ENCODE peak calls at places on chromosomes 4 and X, in six cellular contexts. Y is effector memory CD4-positive, alpha-beta T cell; A is neuronal stem cell; U is PC-9; J is OCI-LY7; V is left ventricle myocardium inferior. H is an unnamed sample.

GRCh38 chr4:153729901-153730300 is 29.9 kb downstream of the RNF175 start:
- DNase-seq in V (no peak), A (no peak), Y (no peak), J (no peak), U (no peak), H (no peak)

GRCh38 chr4:71602271-71602890 is 181.5 kb downstream of the GC start:
- DNase-seq in A (no peak), U (no peak), V (no peak), Y (no peak), J (no peak), H (no peak)

GRCh38 chrX:31036895-31037294 is 34.9 kb downstream of the FTHL17 start:
- DNase-seq in V (peak; percentile 16), J (peak; percentile 54), U (peak; percentile 11), A (peak; percentile 17), Y (no peak), H (peak; percentile 55)

GRCh38 chrX:39813631-39814246 is 284.0 kb downstream of the BCOR start:
- DNase-seq in J (no peak), U (no peak), Y (no peak), A (no peak), V (peak; percentile 75), H (peak; percentile 96)

GRCh38 chr4:121690001-121690400 is 6.8 kb downstream of the ANXA5 start:
- DNase-seq in V (no peak), U (no peak), A (no peak), J (no peak), Y (no peak), H (no peak)

GRCh38 chr4:48546336-48546735 is 56.3 kb downstream of the ZAR1 start:
- DNase-seq in J (peak; percentile 55), U (peak; percentile 15), V (no peak), Y (peak; percentile 3), A (peak; percentile 23), H (peak; percentile 20)

GRCh38 chrX:35040871-35041270 is 98.3 kb downstream of the FAM47B start:
- DNase-seq in J (no peak), A (no peak), Y (no peak), U (no peak), V (no peak), H (no peak)

GRCh38 chr4:121656269-121656641 is 40.5 kb downstream of the ANXA5 start:
- DNase-seq in J (peak; percentile 47), A (peak; percentile 46), V (peak; percentile 35), Y (no peak), U (peak; percentile 5), H (peak; percentile 76)

GRCh38 chr4:47836655-47837581 is 949 bp downstream of the CORIN start:
- DNase-seq in Y (peak; percentile 24), A (peak; percentile 72), V (peak; percentile 85), U (peak; percentile 74), J (peak; percentile 75), H (peak; percentile 92)

GRCh38 chr4:16439003-16439402 is 212.7 kb upstream of the TAPT1 start:
- DNase-seq in U (no peak), J (no peak), A (no peak), Y (no peak), V (no peak), H (no peak)

GRCh38 chrX:119981286-119982070 is 37.9 kb upstream of the NKAP start:
- DNase-seq in V (no peak), U (peak; percentile 41), A (no peak), Y (no peak), J (peak; percentile 65), H (peak; percentile 33)

GRCh38 chr4:165493359-165493758 is 114.6 kb downstream of the CPE start:
- DNase-seq in A (peak; percentile 67), Y (peak; percentile 38), V (peak; percentile 62), J (peak; percentile 38), U (peak; percentile 70), H (peak; percentile 87)

GRCh38 chr4:162682651-162683050 is 484.0 kb downstream of the NAF1 start:
- DNase-seq in U (no peak), V (no peak), J (no peak), A (no peak), Y (no peak), H (no peak)

GRCh38 chrX:36957425-36958328 is 50.5 kb upstream of the FAM47C start:
- DNase-seq in V (no peak), A (peak; percentile 31), Y (no peak), U (peak; percentile 2), J (no peak), H (no peak)

GRCh38 chrX:2435465-2435864 is 65.3 kb downstream of the DHRSX start:
- DNase-seq in Y (no peak), J (no peak), A (no peak), V (no peak), U (no peak), H (no peak)

GRCh38 chr4:11529625-11530201 is 101.0 kb upstream of the HS3ST1 start:
- DNase-seq in U (no peak), J (no peak), A (no peak), V (no peak), Y (no peak), H (no peak)

GRCh38 chr4:26020083-26020668 is 106.2 kb downstream of the SMIM20 start:
- DNase-seq in A (no peak), V (no peak), Y (no peak), U (peak; percentile 19), J (no peak), H (no peak)
- H3K27ac ChIP-seq in A (no peak overlapping the region), V (no peak overlapping the region), Y (no peak overlapping the region), U (no peak overlapping the region), J (no peak overlapping the region), H (no peak overlapping the region)

GRCh38 chr4:85125688-85126087 is 159.2 kb upstream of the WDFY3 start:
- DNase-seq in J (no peak), V (no peak), U (no peak), Y (no peak), A (no peak), H (no peak)

GRCh38 chr4:85126991-85127591 is 160.6 kb upstream of the WDFY3 start:
- DNase-seq in J (no peak), Y (no peak), V (no peak), U (no peak), A (no peak), H (no peak)

GRCh38 chr4:85127653-85128052 is 161.2 kb upstream of the WDFY3 start:
- DNase-seq in J (peak; percentile 44), U (no peak), A (peak; percentile 48), V (no peak), Y (no peak), H (peak; percentile 48)

GRCh38 chr4:85132117-85132516 is 165.6 kb upstream of the WDFY3 start:
- DNase-seq in Y (no peak), J (no peak), V (no peak), A (no peak), U (no peak), H (no peak)

DNA sequence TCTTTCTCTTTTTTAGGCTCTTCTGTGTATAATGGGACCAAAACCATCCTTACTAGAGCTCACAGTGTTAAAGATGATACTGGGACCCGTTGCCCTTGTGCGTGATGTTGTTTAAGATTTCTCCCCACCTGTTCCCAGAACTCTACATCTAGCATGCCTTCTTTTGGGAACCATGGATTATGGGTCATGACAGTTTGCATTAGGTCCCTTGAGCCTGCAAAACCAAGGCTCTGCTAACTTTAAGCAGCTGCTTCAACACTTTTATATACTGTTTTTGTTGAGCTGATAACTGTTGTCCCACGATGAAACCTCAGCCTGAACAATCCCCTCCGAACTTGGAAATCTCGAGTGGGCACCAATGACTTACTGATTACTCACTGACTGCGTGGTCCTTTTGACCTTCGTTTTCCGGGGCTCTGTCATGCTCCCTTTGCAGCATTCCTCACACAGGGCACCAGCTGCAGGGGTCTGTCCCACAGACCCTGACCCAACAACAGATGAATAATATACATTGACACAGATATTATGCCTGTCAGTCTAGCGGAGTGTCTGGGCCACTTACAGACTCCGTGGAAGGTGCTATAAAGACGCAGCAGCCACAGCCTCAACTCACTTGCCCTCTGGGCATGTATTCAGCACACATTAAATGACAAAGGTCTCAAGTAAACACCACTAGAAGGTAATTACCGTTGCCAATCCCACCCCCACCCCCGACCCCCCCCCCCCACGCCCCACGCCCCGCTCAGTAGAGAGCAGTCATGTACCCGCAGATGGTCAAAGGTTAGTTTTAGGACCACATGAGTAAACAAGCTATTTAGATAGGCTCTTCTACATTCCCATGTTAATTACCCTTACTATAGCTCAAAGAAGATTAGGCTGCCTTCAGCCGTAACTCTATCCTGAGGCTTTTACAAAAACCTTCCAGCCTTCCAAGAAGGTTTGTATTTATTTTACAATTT is 162.0 kb upstream of the WDFY3 start:
- DNase-seq in A (no peak), U (no peak), J (no peak), Y (no peak), V (no peak), H (no peak)
- H3K4me3 ChIP-seq in A (no peak overlapping the region), U (no peak overlapping the region), J (no peak overlapping the region), Y (no peak overlapping the region), V (no peak overlapping the region), H (no peak overlapping the region)

GRCh38 chr4:139691-140090 is 15.4 kb downstream of the ZNF718 start:
- DNase-seq in A (no peak), Y (no peak), V (no peak), U (no peak), J (no peak), H (no peak)

GRCh38 chr4:138935-139334 is 14.6 kb downstream of the ZNF718 start:
- DNase-seq in A (no peak), Y (no peak), U (no peak), J (no peak), V (no peak), H (no peak)
- H3K9me3 ChIP-seq in A (peaks cover 98% of the 10 kb centered on the region), Y (peaks cover 53% of the 10 kb centered on the region), U (peaks cover 2% of the 10 kb centered on the region), J (peaks cover 88% of the 10 kb centered on the region), V (peaks cover 100% of the 10 kb centered on the region), H (peaks cover 10% of the 10 kb centered on the region)

DNA sequence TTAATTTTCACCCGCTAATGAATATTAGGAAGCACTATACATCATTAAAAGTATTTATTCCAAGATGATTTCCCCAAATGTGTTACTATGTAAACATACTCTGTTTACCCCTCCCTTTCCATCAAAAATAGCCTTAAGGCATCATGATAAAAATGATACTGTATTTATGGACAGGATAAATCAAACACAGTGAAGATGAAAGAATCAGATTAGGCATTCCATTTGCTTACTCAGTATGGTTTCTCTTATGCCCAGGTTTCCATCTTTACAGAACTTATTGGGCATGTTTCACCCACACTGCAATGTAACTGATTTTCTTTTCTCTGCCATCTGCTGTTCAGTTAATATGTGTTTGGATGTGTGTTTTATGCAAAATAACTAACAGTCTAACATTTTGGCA is 445.1 kb downstream of the RPA4 start:
- DNase-seq in A (no peak), V (no peak), J (no peak), Y (no peak), U (no peak), H (no peak)
- H3K27ac ChIP-seq in A (no peak overlapping the region), V (no peak overlapping the region), J (no peak overlapping the region), Y (no peak overlapping the region), U (no peak overlapping the region), H (no peak overlapping the region)

GRCh38 chrX:44989995-44990770 is 117.2 kb downstream of the KDM6A start:
- DNase-seq in A (no peak), J (no peak), U (no peak), Y (no peak), V (no peak), H (no peak)
- H3K4me3 ChIP-seq in A (no peak overlapping the region), J (no peak overlapping the region), U (no peak overlapping the region), Y (no peak overlapping the region), V (no peak overlapping the region), H (no peak overlapping the region)

DNA sequence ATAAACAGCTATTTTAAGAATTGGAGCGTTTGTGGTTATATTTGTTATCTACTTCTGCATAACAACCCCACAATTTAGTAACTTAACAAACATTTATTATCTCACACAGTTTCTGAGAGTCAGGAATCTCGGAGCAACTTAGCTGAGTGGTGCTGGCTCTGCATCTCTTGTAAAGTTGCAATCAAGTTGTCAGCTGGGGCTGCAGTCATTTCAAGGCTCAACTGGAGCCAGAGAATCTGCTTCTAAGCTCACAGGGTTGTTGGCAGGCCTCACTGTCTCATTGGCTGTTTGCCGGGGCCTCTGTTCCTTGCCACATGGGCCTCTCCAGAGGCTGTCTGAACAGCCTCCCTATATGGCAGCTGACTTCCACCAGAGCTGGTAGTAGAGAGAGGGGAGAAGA is 281.1 kb upstream of the GNPDA2 start:
- DNase-seq in U (no peak), V (no peak), A (no peak), Y (no peak), J (no peak), H (no peak)
- H3K9me3 ChIP-seq in U (no peaks in the 10 kb centered on the region), V (no peaks in the 10 kb centered on the region), A (no peaks in the 10 kb centered on the region), Y (no peaks in the 10 kb centered on the region), J (no peaks in the 10 kb centered on the region), H (no peaks in the 10 kb centered on the region)

H was measured in WERI-Rb-1.